ENCODE peak calls at places on chromosomes 13 and 19, in ten cellular contexts. J is lung; L is RWPE1; P is cardiac septum; G is activated CD4-positive, alpha-beta T cell treated with anti-CD3 and anti-CD28 coated beads for 1 hour; W is mucosa of descending colon; Z is stimulated activated CD8-positive, alpha-beta memory T cell treated with anti-CD3 and anti-CD28 coated beads, Interleukin-15, amount 100 ng/mL, for 24 hours; S is WTC11; M is adipocyte; T is sciatic nerve. C is an unnamed sample.

GRCh38 chr19:18193388-18194207 is 580 bp downstream of the MPV17L2 start:
- DNase-seq in J (no peak), L (no peak), P (no peak), G (no peak), W (peak), Z (no peak), S (no peak), M (peak), T (peak), C (no peak)

GRCh38 chr13:74683411-74683810 is 549.2 kb upstream of the KLF12 start:
- DNase-seq in J (no peak), L (no peak), P (no peak), G (no peak), W (no peak), Z (no peak), S (peak), M (no peak), T (no peak), C (no peak)

GRCh38 chr13:47672245-47672975 is 328.7 kb downstream of the SUCLA2 start:
- DNase-seq in J (no peak), L (no peak), P (no peak), G (no peak), W (no peak), Z (no peak), S (no peak), M (peak), T (no peak), C (no peak)

GRCh38 chr19:50555447-50556235 is 12.6 kb downstream of the LRRC4B start:
- DNase-seq in J (no peak), L (no peak), P (no peak), G (no peak), W (no peak), Z (no peak), S (peak), M (no peak), T (no peak), C (no peak)

GRCh38 chr19:1333789-1334188 is 48.1 kb downstream of the EFNA2 start:
- DNase-seq in J (no peak), L (no peak), P (no peak), G (no peak), W (no peak), Z (no peak), S (no peak), M (no peak), T (no peak), C (no peak)

GRCh38 chr19:5957132-5957531 is 20.8 kb downstream of the RANBP3 start:
- DNase-seq in J (no peak), L (no peak), P (no peak), G (no peak), W (no peak), Z (no peak), S (no peak), M (no peak), T (no peak), C (no peak)

GRCh38 chr19:16203256-16204004 is 5.7 kb downstream of the AP1M1 start:
- DNase-seq in J (no peak), L (no peak), P (no peak), G (no peak), W (no peak), Z (no peak), S (peak), M (no peak), T (peak), C (no peak)

GRCh38 chr13:39036212-39036611 is 1.7 kb downstream of the PROSER1 start:
- DNase-seq in J (no peak), L (no peak), P (no peak), G (no peak), W (no peak), Z (no peak), S (no peak), M (peak), T (no peak), C (no peak)

GRCh38 chr19:47615714-47616113 is 6.8 kb downstream of the BICRA start:
- DNase-seq in J (no peak), L (no peak), P (no peak), G (no peak), W (no peak), Z (no peak), S (no peak), M (no peak), T (no peak), C (no peak)

GRCh38 chr13:113947321-113948033 is 26.4 kb downstream of the C13orf46 start:
- DNase-seq in J (no peak), L (peak), P (no peak), G (no peak), W (peak), Z (no peak), S (peak), M (no peak), T (no peak), C (peak)

GRCh38 chr13:100330662-100331061 is 241.8 kb downstream of the PCCA start:
- DNase-seq in J (no peak), L (no peak), P (no peak), G (no peak), W (no peak), Z (no peak), S (no peak), M (peak), T (no peak), C (no peak)

GRCh38 chr13:37647038-37647650 is 48.6 kb upstream of the POSTN start:
- DNase-seq in J (no peak), L (no peak), P (no peak), G (no peak), W (no peak), Z (no peak), S (no peak), M (no peak), T (no peak), C (no peak)

GRCh38 chr19:44850641-44851109 is 4.6 kb downstream of the NECTIN2 start:
- DNase-seq in J (no peak), L (no peak), P (no peak), G (no peak), W (no peak), Z (no peak), S (no peak), M (no peak), T (no peak), C (no peak)

GRCh38 chr13:37646531-37646930 is 48.0 kb upstream of the POSTN start:
- DNase-seq in J (no peak), L (no peak), P (no peak), G (no peak), W (no peak), Z (no peak), S (no peak), M (no peak), T (no peak), C (no peak)

GRCh38 chr13:46810440-46810839 is 13.5 kb upstream of the ESD start:
- DNase-seq in J (no peak), L (no peak), P (no peak), G (no peak), W (no peak), Z (no peak), S (no peak), M (no peak), T (no peak), C (no peak)

GRCh38 chr13:100666124-100666523 is 8.5 kb downstream of the TMTC4 start:
- DNase-seq in J (no peak), L (no peak), P (no peak), G (no peak), W (no peak), Z (no peak), S (no peak), M (peak), T (no peak), C (no peak)

GRCh38 chr13:90171649-90172048 is 1175.8 kb upstream of the MIR17HG start:
- DNase-seq in J (no peak), L (no peak), P (no peak), G (no peak), W (no peak), Z (no peak), S (no peak), M (no peak), T (no peak), C (peak)

GRCh38 chr19:44371815-44372480 is 15.5 kb upstream of the ZNF112 start:
- DNase-seq in J (no peak), L (no peak), P (no peak), G (no peak), W (no peak), Z (no peak), S (no peak), M (no peak), T (no peak), C (no peak)

GRCh38 chr13:111046590-111047141 is 68.4 kb upstream of the ARHGEF7 start:
- DNase-seq in J (peak), L (no peak), P (no peak), G (no peak), W (no peak), Z (no peak), S (no peak), M (peak), T (no peak), C (no peak)

GRCh38 chr19:45470147-45471081 is 2.6 kb downstream of the FOSB start:
- DNase-seq in J (no peak), L (peak), P (no peak), G (peak), W (peak), Z (no peak), S (no peak), M (peak), T (no peak), C (no peak)

GRCh38 chr19:10701955-10702307 is 692 bp downstream of the QTRT1 start:
- DNase-seq in J (no peak), L (no peak), P (no peak), G (no peak), W (peak), Z (no peak), S (peak), M (no peak), T (no peak), C (no peak)

GRCh38 chr19:9348671-9349070 is 14.1 kb upstream of the ZNF177 start:
- DNase-seq in J (no peak), L (no peak), P (no peak), G (no peak), W (no peak), Z (no peak), S (no peak), M (no peak), T (no peak), C (no peak)

GRCh38 chr19:7506385-7507328 is 9.2 kb upstream of the ZNF358 start:
- DNase-seq in J (peak), L (peak), P (peak), G (no peak), W (peak), Z (no peak), S (peak), M (peak), T (peak), C (peak)

GRCh38 chr13:38979891-38980627 is 10.6 kb downstream of the STOML3 start:
- DNase-seq in J (no peak), L (no peak), P (no peak), G (no peak), W (no peak), Z (no peak), S (no peak), M (peak), T (no peak), C (no peak)

GRCh38 chr13:80371840-80372509 is 31.0 kb upstream of the SPRY2 start:
- DNase-seq in J (no peak), L (no peak), P (no peak), G (no peak), W (no peak), Z (no peak), S (no peak), M (no peak), T (no peak), C (no peak)